ENCODE peak calls at places on chromosome 11, in eight cellular contexts. One of them, this sample, is unnamed.

GRCh38 chr11:125578783-125579182 is 9.5 kb downstream of the EI24 start:
- DNase-seq in mesendoderm: no peak
- DNase-seq in activated naive CD8-positive, alpha-beta T cell treated with anti-CD3 and anti-CD28 coated beads, Interleukin-2, amount 50 U/mL, for 24 hours: no peak
- DNase-seq in SK-N-MC: no peak
- DNase-seq in EL: no peak
- DNase-seq in stimulated activated CD8-positive, alpha-beta memory T cell treated with anti-CD3 and anti-CD28 coated beads, Interleukin-15, amount 100 ng/mL, for 1 hour: no peak
- DNase-seq in heart right ventricle: no peak
- DNase-seq in CD4-positive, alpha-beta T cell: no peak
- DNase-seq in this sample: no peak

GRCh38 chr11:75346296-75346695 is 5.2 kb downstream of the ARRB1 start:
- DNase-seq in mesendoderm: no peak
- DNase-seq in activated naive CD8-positive, alpha-beta T cell treated with anti-CD3 and anti-CD28 coated beads, Interleukin-2, amount 50 U/mL, for 24 hours: no peak
- DNase-seq in SK-N-MC: no peak
- DNase-seq in EL: no peak
- DNase-seq in stimulated activated CD8-positive, alpha-beta memory T cell treated with anti-CD3 and anti-CD28 coated beads, Interleukin-15, amount 100 ng/mL, for 1 hour: no peak
- DNase-seq in heart right ventricle: no peak
- DNase-seq in CD4-positive, alpha-beta T cell: no peak
- DNase-seq in this sample: no peak

GRCh38 chr11:121864660-121865059 is 251.4 kb downstream of the BLID start:
- DNase-seq in mesendoderm: no peak
- DNase-seq in activated naive CD8-positive, alpha-beta T cell treated with anti-CD3 and anti-CD28 coated beads, Interleukin-2, amount 50 U/mL, for 24 hours: no peak
- DNase-seq in SK-N-MC: no peak
- DNase-seq in EL: no peak
- DNase-seq in stimulated activated CD8-positive, alpha-beta memory T cell treated with anti-CD3 and anti-CD28 coated beads, Interleukin-15, amount 100 ng/mL, for 1 hour: no peak
- DNase-seq in heart right ventricle: no peak
- DNase-seq in CD4-positive, alpha-beta T cell: no peak
- DNase-seq in this sample: no peak

GRCh38 chr11:9214765-9215164 is 50.4 kb downstream of the DENND5A start:
- DNase-seq in mesendoderm: peak
- DNase-seq in activated naive CD8-positive, alpha-beta T cell treated with anti-CD3 and anti-CD28 coated beads, Interleukin-2, amount 50 U/mL, for 24 hours: no peak
- DNase-seq in SK-N-MC: no peak
- DNase-seq in EL: peak
- DNase-seq in stimulated activated CD8-positive, alpha-beta memory T cell treated with anti-CD3 and anti-CD28 coated beads, Interleukin-15, amount 100 ng/mL, for 1 hour: no peak
- DNase-seq in heart right ventricle: no peak
- DNase-seq in CD4-positive, alpha-beta T cell: no peak
- DNase-seq in this sample: no peak

GRCh38 chr11:77174559-77174958 is 46.5 kb downstream of the MYO7A start:
- DNase-seq in mesendoderm: peak
- DNase-seq in activated naive CD8-positive, alpha-beta T cell treated with anti-CD3 and anti-CD28 coated beads, Interleukin-2, amount 50 U/mL, for 24 hours: no peak
- DNase-seq in SK-N-MC: no peak
- DNase-seq in EL: no peak
- DNase-seq in stimulated activated CD8-positive, alpha-beta memory T cell treated with anti-CD3 and anti-CD28 coated beads, Interleukin-15, amount 100 ng/mL, for 1 hour: no peak
- DNase-seq in heart right ventricle: no peak
- DNase-seq in CD4-positive, alpha-beta T cell: no peak
- DNase-seq in this sample: no peak

GRCh38 chr11:104443387-104443786 is 279.4 kb upstream of the PDGFD start:
- DNase-seq in mesendoderm: no peak
- DNase-seq in activated naive CD8-positive, alpha-beta T cell treated with anti-CD3 and anti-CD28 coated beads, Interleukin-2, amount 50 U/mL, for 24 hours: no peak
- DNase-seq in SK-N-MC: no peak
- DNase-seq in EL: no peak
- DNase-seq in stimulated activated CD8-positive, alpha-beta memory T cell treated with anti-CD3 and anti-CD28 coated beads, Interleukin-15, amount 100 ng/mL, for 1 hour: no peak
- DNase-seq in heart right ventricle: no peak
- DNase-seq in CD4-positive, alpha-beta T cell: no peak
- DNase-seq in this sample: no peak

GRCh38 chr11:81497202-81497804 is 1236.4 kb downstream of the FAM181B start:
- DNase-seq in mesendoderm: peak
- DNase-seq in activated naive CD8-positive, alpha-beta T cell treated with anti-CD3 and anti-CD28 coated beads, Interleukin-2, amount 50 U/mL, for 24 hours: peak
- DNase-seq in SK-N-MC: peak
- DNase-seq in EL: peak
- DNase-seq in stimulated activated CD8-positive, alpha-beta memory T cell treated with anti-CD3 and anti-CD28 coated beads, Interleukin-15, amount 100 ng/mL, for 1 hour: no peak
- DNase-seq in heart right ventricle: no peak
- DNase-seq in CD4-positive, alpha-beta T cell: no peak
- DNase-seq in this sample: peak

GRCh38 chr11:134275534-134276395 is at the start of gene GLB1L3:
- DNase-seq in mesendoderm: peak
- DNase-seq in activated naive CD8-positive, alpha-beta T cell treated with anti-CD3 and anti-CD28 coated beads, Interleukin-2, amount 50 U/mL, for 24 hours: peak
- DNase-seq in SK-N-MC: no peak
- DNase-seq in EL: peak
- DNase-seq in stimulated activated CD8-positive, alpha-beta memory T cell treated with anti-CD3 and anti-CD28 coated beads, Interleukin-15, amount 100 ng/mL, for 1 hour: peak
- DNase-seq in heart right ventricle: no peak
- DNase-seq in CD4-positive, alpha-beta T cell: peak
- DNase-seq in this sample: peak